ENCODE peak calls at places on chromosome 17, in five cellular contexts. P is sigmoid colon; A is colonic mucosa; L is CD4-positive, alpha-beta T cell; G is CD8-positive, alpha-beta memory T cell. Y is an unnamed sample.
A peak's percentile ranks its signal among the peaks of the same experiment; 100 is the strongest.

GRCh38 chr17:76868669-76869208 is 535 bp downstream of the MGAT5B start:
- DNase-seq in P (no peak), A (no peak), L (no peak), G (no peak), Y (no peak)

GRCh38 chr17:19677736-19678379 is 29.3 kb downstream of the ALDH3A2 start:
- DNase-seq in P (no peak), A (no peak), L (no peak), G (no peak), Y (no peak)

GRCh38 chr17:14776791-14777190 is 475.9 kb downstream of the HS3ST3B1 start:
- DNase-seq in P (no peak), A (no peak), L (no peak), G (no peak), Y (no peak)

GRCh38 chr17:350706-351435 is 1.7 kb downstream of the RPH3AL start:
- DNase-seq in P (peak; percentile 93), A (peak; percentile 94), L (no peak), G (no peak), Y (peak; percentile 71)

GRCh38 chr17:73336613-73337400 is 25.0 kb upstream of the CDC42EP4 start:
- DNase-seq in P (no peak), A (no peak), L (no peak), G (no peak), Y (no peak)

GRCh38 chr17:66426397-66427033 is 124.1 kb downstream of the PRKCA start:
- DNase-seq in P (peak; percentile 27), A (peak; percentile 48), L (peak; percentile 30), G (no peak), Y (no peak)

GRCh38 chr17:82830249-82830661 is 9.6 kb downstream of the ZNF750 start:
- DNase-seq in P (peak; percentile 89), A (no peak), L (no peak), G (no peak), Y (peak; percentile 44)

GRCh38 chr17:82658796-82659452 is 10.7 kb upstream of the WDR45B start:
- DNase-seq in P (no peak), A (no peak), L (no peak), G (no peak), Y (no peak)

GRCh38 chr17:81537343-81537855 is 9.2 kb downstream of the FSCN2 start:
- DNase-seq in P (no peak), A (peak; percentile 63), L (no peak), G (no peak), Y (no peak)

GRCh38 chr17:75983501-75984181 is 4.6 kb downstream of the TEN1 start:
- DNase-seq in P (no peak), A (no peak), L (no peak), G (no peak), Y (no peak)

DNA sequence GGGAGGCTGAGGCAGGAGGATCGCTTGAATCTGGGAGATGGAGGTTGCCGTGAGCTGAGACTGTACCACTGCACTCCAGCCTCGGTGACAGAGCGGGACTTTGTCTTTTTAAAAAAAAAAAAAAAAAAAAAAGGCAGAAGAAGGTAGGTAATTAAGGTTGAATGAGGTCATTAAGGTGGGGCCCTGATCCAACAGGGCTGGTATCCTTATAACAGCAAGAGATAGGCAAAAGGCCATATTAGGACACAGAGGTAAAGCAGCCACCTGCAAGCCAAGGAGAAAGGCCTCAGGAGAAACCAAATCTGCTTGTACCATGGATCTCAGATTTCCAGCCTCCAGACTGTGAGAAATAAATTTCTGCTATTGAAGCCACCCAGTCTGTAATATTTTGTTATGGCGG is 60.3 kb downstream of the SPAG9 start:
- DNase-seq in P (no peak), A (no peak), L (no peak), G (no peak), Y (no peak)
- H3K27ac ChIP-seq in P (no peak overlapping the region), A (no peak overlapping the region), L (no peak overlapping the region), G (no peak overlapping the region), Y (no peak overlapping the region)

GRCh38 chr17:58380207-58381123 is 28.5 kb upstream of the SUPT4H1 start:
- DNase-seq in P (no peak), A (no peak), L (no peak), G (no peak), Y (no peak)

GRCh38 chr17:58377661-58378060 is 25.7 kb upstream of the SUPT4H1 start:
- DNase-seq in P (no peak), A (peak; percentile 61), L (no peak), G (no peak), Y (no peak)

GRCh38 chr17:58377005-58377660 is 25.1 kb upstream of the SUPT4H1 start:
- DNase-seq in P (no peak), A (peak; percentile 80), L (no peak), G (no peak), Y (no peak)

GRCh38 chr17:58381124-58381838 is 29.3 kb upstream of the SUPT4H1 start:
- DNase-seq in P (no peak), A (peak; percentile 57), L (no peak), G (no peak), Y (peak; percentile 19)

GRCh38 chr17:58378895-58379824 is 27.2 kb upstream of the SUPT4H1 start:
- DNase-seq in P (no peak), A (no peak), L (no peak), G (no peak), Y (no peak)
- H3K27ac ChIP-seq in P (no peak overlapping the region), A (peak overlapping the region; percentile 63), L (no peak overlapping the region), G (no peak overlapping the region), Y (no peak overlapping the region)

GRCh38 chr17:48240122-48240521 is 132.6 kb downstream of the SNX11 start:
- DNase-seq in P (no peak), A (no peak), L (no peak), G (no peak), Y (no peak)
- H3K27ac ChIP-seq in P (no peak overlapping the region), A (no peak overlapping the region), L (no peak overlapping the region), G (no peak overlapping the region), Y (no peak overlapping the region)

DNA sequence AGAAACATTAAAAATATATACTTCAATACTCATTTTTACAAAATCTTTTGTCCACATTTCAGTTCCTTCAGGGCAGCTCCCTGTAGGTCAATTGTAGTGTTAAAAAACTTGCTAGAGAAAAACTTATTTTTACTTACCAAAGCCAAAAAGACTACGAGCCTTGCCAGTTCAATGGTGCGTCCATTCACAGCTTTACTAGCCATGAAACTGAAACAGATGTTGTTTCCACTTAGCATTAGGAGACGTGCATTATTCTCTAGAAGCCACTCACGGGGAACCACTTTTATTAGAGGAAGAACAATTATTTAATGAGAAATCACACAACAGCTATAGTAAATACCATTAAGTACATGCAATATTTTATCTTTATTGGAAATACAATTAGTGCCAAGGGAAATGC is 17.2 kb downstream of the LASP1NB start:
- DNase-seq in P (no peak), A (no peak), L (no peak), G (no peak), Y (no peak)
- H3K27ac ChIP-seq in P (no peak overlapping the region), A (no peak overlapping the region), L (no peak overlapping the region), G (no peak overlapping the region), Y (no peak overlapping the region)

GRCh38 chr17:29158515-29159275 is 21.5 kb downstream of the MYO18A start:
- DNase-seq in P (no peak), A (no peak), L (no peak), G (no peak), Y (no peak)

GRCh38 chr17:29156781-29157180 is 23.4 kb downstream of the MYO18A start:
- DNase-seq in P (no peak), A (no peak), L (no peak), G (no peak), Y (no peak)

GRCh38 chr17:29159286-29159860 is 20.8 kb downstream of the MYO18A start:
- DNase-seq in P (no peak), A (no peak), L (no peak), G (no peak), Y (no peak)

GRCh38 chr17:29157310-29157709 is 22.9 kb downstream of the MYO18A start:
- DNase-seq in P (no peak), A (no peak), L (no peak), G (no peak), Y (no peak)

GRCh38 chr17:29158096-29158495 is 22.1 kb downstream of the MYO18A start:
- DNase-seq in P (no peak), A (no peak), L (no peak), G (no peak), Y (no peak)
- H3K27ac ChIP-seq in P (no peak overlapping the region), A (no peak overlapping the region), L (no peak overlapping the region), G (no peak overlapping the region), Y (peak overlapping the region; percentile 75)

Y was measured in substantia nigra.